ENCODE peak calls at places on chromosomes 16 and 17, in ten cellular contexts. J is transverse colon; D is uterus; M is A549; T is H1; F is tibial nerve; A is adrenal gland; K is OCI-LY7; W is CD8-positive, alpha-beta T cell; V is Peyer's patch. L is an unnamed sample.

GRCh38 chr17:49869038-49869374 is 21.1 kb upstream of the TAC4 start:
- DNase-seq in M (no peak), F (no peak), V (no peak), D (no peak), T (no peak), K (no peak), A (no peak), J (no peak), W (no peak), L (no peak)

GRCh38 chr17:69809331-69809730 is 265.7 kb upstream of the KCNJ16 start:
- DNase-seq in T (no peak), W (no peak), M (no peak), D (no peak), V (no peak), F (no peak), A (no peak), J (no peak), K (no peak), L (no peak)

GRCh38 chr17:17420561-17421269 is 56.1 kb upstream of the MED9 start:
- DNase-seq in A (peak; percentile 51), K (no peak), J (no peak), V (no peak), D (peak; percentile 32), F (peak; percentile 93), W (no peak), T (no peak), M (no peak), L (peak; percentile 86)

GRCh38 chr17:73196500-73196899 is 3.6 kb downstream of the COG1 start:
- DNase-seq in M (peak; percentile 64), F (no peak), J (peak; percentile 73), V (peak; percentile 81), T (peak; percentile 53), W (no peak), A (no peak), D (no peak), K (no peak), L (peak; percentile 18)

GRCh38 chr17:48052956-48053757 is 5.0 kb downstream of the NFE2L1 start:
- DNase-seq in T (no peak), V (no peak), D (peak; percentile 62), J (peak; percentile 57), F (peak; percentile 80), M (no peak), A (peak; percentile 87), K (no peak), W (no peak), L (no peak)

GRCh38 chr17:78313735-78314648 is 45.9 kb downstream of the SOCS3 start:
- DNase-seq in M (peak; percentile 98), A (peak; percentile 81), F (no peak), K (peak; percentile 60), D (peak; percentile 77), T (peak; percentile 88), W (peak; percentile 69), V (peak; percentile 89), J (peak; percentile 92), L (peak; percentile 41)

GRCh38 chr16:2790631-2791030 is 3.3 kb upstream of the PRSS33 start:
- DNase-seq in A (no peak), J (no peak), D (no peak), M (no peak), K (no peak), W (no peak), F (no peak), T (no peak), V (peak; percentile 32), L (no peak)

GRCh38 chr16:50210266-50211038 is 55.9 kb upstream of the ADCY7 start:
- DNase-seq in K (peak; percentile 77), D (peak; percentile 79), V (peak; percentile 74), F (peak; percentile 73), M (peak; percentile 52), A (peak; percentile 87), J (peak; percentile 82), T (peak; percentile 59), W (peak; percentile 60), L (peak; percentile 80)

GRCh38 chr17:32551186-32551955 is 64.6 kb downstream of the CDK5R1 start:
- DNase-seq in K (no peak), M (no peak), W (no peak), A (no peak), D (no peak), F (no peak), J (no peak), T (no peak), V (no peak), L (peak; percentile 46)

GRCh38 chr17:59695943-59696681 is 11.1 kb downstream of the PTRH2 start:
- DNase-seq in W (no peak), J (no peak), V (no peak), A (no peak), T (no peak), M (no peak), F (no peak), D (no peak), K (no peak), L (no peak)

GRCh38 chr17:79080349-79080748 is 5.7 kb downstream of the ENGASE start:
- DNase-seq in F (no peak), W (no peak), K (no peak), V (no peak), A (no peak), D (no peak), T (no peak), M (no peak), J (no peak), L (no peak)

GRCh38 chr17:42563543-42563942 is 1.6 kb downstream of the COASY start:
- DNase-seq in K (no peak), W (no peak), D (no peak), T (no peak), V (no peak), J (peak; percentile 40), M (no peak), A (peak; percentile 70), F (no peak), L (no peak)

GRCh38 chr17:3963214-3964201 is 729 bp downstream of the ATP2A3 start:
- DNase-seq in F (no peak), W (peak; percentile 82), M (no peak), K (peak; percentile 95), J (peak; percentile 73), T (peak; percentile 71), D (no peak), V (peak; percentile 65), A (no peak), L (no peak)

DNA sequence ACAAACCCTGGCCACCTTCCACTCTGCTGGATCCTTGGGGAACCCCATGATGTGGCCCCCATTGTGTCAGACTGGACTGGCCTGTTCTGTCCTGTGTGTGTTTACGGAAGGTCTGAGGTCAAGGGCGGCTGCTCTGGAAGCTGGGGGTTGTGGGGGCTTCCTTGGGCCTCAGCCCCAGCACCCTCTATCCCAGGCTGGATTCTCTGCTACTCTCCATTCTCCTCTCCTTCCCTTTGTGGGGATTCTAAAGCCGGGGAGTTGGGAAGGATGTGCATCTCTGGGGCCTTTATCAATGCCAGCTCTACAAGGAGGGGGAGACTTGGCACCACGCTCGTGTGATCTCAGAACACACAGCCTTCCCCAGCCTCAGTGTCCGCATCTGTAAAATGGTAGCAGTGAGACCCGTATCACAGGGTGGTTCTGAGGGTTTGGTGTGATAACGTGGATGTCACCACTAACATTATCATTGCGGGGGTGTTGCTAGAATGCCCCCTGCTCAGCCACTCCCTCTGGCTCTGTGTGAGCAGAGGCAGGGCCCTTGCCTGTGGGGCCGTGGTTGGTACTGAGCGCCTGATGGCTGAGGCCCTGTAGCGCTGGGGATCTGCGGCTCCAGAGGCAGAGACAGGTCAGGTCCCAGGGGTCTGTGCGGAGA is 18.1 kb downstream of the ADGRG1 start:
- DNase-seq in M (no peak), F (no peak), K (no peak), D (no peak), A (no peak), J (no peak), T (no peak), W (peak; percentile 26), V (no peak), L (no peak)
- H3K27ac ChIP-seq in M (peak overlapping the region; percentile 89), F (no peak overlapping the region), K (no peak overlapping the region), D (peak overlapping the region; percentile 63), A (no peak overlapping the region), J (no peak overlapping the region), T (no peak overlapping the region), W (no peak overlapping the region), V (peak overlapping the region; percentile 59), L (no peak overlapping the region)

GRCh38 chr16:69565611-69566436 is at the start of gene NFAT5:
- DNase-seq in T (peak; percentile 98), M (peak; percentile 72), F (peak; percentile 91), D (peak; percentile 94), W (peak; percentile 87), J (peak; percentile 91), K (peak; percentile 88), V (peak; percentile 96), A (peak; percentile 91), L (peak; percentile 66)
- TF ChIP-seq CTCF in T (peak; percentile 17), M (no peak), F (no peak), D (peak; percentile 17), W (no peak), J (no peak), K (no peak), V (no peak), A (no peak), L (peak; percentile 2)

DNA sequence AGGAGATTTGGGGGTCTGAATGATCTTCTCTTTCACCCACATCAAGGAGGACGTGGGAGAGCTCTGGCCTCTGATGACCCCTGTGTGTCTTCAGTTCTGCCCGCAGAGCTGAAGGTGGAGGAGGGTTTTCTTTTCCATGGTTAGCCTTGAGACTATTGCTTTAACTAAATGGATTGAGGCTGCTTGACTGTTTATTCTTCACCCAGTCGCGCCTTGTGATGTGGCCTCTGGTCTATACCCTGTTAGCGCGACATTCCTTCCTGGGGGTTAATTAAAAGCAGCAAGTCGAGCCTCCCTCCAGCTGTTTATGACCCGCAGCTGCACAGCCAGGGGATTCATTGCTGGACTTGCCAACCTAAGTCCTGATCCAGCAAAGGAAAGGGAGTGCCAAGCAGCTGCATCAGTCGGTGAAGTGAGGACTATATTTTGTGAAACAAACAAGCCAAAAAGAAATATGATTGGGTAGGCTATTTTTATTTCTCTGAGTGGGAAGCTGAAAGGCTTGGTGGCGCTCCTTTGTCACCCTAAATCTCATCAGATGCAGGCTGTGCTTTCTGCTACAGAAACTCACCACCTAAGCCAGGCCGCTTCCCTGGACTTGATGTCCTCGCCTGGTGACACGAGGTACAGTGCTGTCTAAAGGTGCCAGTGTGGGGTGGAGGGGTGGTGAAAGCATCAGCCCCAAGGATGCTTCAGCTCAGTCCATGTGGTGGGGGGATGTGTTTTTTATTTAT is 11.0 kb upstream of the SEC14L1 start:
- DNase-seq in T (no peak), A (no peak), W (no peak), D (no peak), M (no peak), V (no peak), F (no peak), K (no peak), J (no peak), L (no peak)
- H3K27ac ChIP-seq in T (no peak overlapping the region), A (no peak overlapping the region), W (no peak overlapping the region), D (peak overlapping the region; percentile 47), M (peak overlapping the region; percentile 28), V (peak overlapping the region; percentile 67), F (peak overlapping the region; percentile 51), K (no peak overlapping the region), J (peak overlapping the region; percentile 28), L (peak overlapping the region; percentile 75)

DNA sequence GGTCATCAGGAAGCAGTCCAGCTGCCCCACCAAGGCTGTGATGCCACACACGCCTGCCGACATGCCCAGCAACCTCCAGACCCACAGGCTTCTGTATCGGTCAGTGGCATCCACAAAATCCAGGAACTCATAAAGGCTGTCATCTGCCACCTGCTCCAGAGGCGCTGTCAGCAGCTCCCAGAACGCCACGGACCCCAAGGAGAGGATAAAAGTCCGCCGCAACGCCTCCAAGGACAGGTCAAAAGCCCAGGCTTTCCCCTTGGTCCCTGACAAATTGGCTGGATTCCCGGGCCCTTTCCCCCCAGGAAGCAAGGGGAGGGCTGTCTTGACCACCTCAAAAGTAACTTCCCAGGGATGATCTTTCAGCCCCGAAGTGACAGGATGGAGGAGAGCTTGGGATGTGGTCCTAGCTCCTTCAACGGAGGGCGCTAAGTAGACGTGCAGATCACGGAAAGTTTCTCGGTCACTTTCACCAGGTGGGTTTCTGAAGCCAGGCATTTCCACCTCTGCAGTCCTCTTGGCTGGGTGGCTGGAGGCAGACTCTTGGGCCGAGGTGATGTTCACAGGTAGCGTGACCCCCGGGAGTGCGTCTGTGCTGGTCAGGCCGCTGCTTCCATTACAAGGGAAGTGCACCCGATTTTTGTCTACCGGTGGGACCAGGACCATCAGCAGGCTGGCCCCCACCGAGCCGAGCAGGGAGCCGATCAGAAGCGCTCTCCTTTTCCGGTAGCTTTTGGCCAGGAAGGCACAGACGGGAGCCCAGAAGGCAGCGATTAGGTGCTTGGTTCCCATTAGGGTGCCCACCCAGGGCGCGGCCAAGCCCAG is 777 bp downstream of the MFSD6L start:
- DNase-seq in T (no peak), W (no peak), M (no peak), F (no peak), A (no peak), V (no peak), K (no peak), J (no peak), D (no peak), L (no peak)
- TF ChIP-seq CTCF in T (no peak), W (no peak), M (no peak), F (no peak), A (no peak), V (no peak), K (no peak), J (no peak), D (no peak), L (no peak)